ENCODE peak calls at places on chromosomes 1 and 21, in five cellular contexts. G is EL, J is AG08396, L is frontal cortex, A is LoVo. V is an unnamed sample.
A peak's percentile ranks its signal among the peaks of the same experiment; 100 is the strongest.

GRCh38 chr1:20466231-20466630 is 19.8 kb downstream of the CAMK2N1 start:
- DNase-seq in G (no peak), J (no peak), L (no peak), A (no peak), V (no peak)

GRCh38 chr1:217048104-217048707 is 325.0 kb upstream of the ESRRG start:
- DNase-seq in G (peak; percentile 6), J (no peak), L (no peak), A (no peak), V (peak; percentile 17)

GRCh38 chr1:90725961-90726715 is 9.0 kb upstream of the BARHL2 start:
- DNase-seq in G (no peak), J (peak; percentile 27), L (no peak), A (no peak), V (peak; percentile 7)

GRCh38 chr1:9922342-9922741 is 12.3 kb upstream of the CTNNBIP1 start:
- DNase-seq in G (no peak), J (no peak), L (no peak), A (no peak), V (no peak)

GRCh38 chr1:15332525-15332924 is 77.2 kb upstream of the EFHD2 start:
- DNase-seq in G (no peak), J (no peak), L (no peak), A (no peak), V (peak; percentile 24)

GRCh38 chr1:229631966-229632365 is 5.9 kb downstream of the URB2 start:
- DNase-seq in G (no peak), J (no peak), L (no peak), A (no peak), V (no peak)

GRCh38 chr1:44433209-44433608 is 28.2 kb downstream of the RNF220 start:
- DNase-seq in G (no peak), J (no peak), L (no peak), A (no peak), V (peak; percentile 50)

GRCh38 chr1:172811698-172812097 is 152.8 kb downstream of the FASLG start:
- DNase-seq in G (no peak), J (no peak), L (no peak), A (no peak), V (no peak)

GRCh38 chr1:50348449-50349241 is 74.6 kb downstream of the DMRTA2 start:
- DNase-seq in G (peak; percentile 70), J (peak; percentile 82), L (peak; percentile 68), A (peak; percentile 73), V (peak; percentile 79)

GRCh38 chr1:227356582-227357228 is 38.4 kb upstream of the CDC42BPA start:
- DNase-seq in G (peak; percentile 34), J (no peak), L (no peak), A (peak; percentile 81), V (no peak)

GRCh38 chr1:44698138-44698537 is 23.6 kb downstream of the ARMH1 start:
- DNase-seq in G (no peak), J (no peak), L (no peak), A (no peak), V (no peak)

GRCh38 chr21:38042246-38042645 is 126.0 kb upstream of the KCNJ6 start:
- DNase-seq in G (no peak), J (no peak), L (no peak), A (no peak), V (no peak)

GRCh38 chr1:206867261-206867660 is 1.8 kb downstream of the IL20 start:
- DNase-seq in G (no peak), J (no peak), L (no peak), A (no peak), V (no peak)

GRCh38 chr21:38937286-38937790 is 131.6 kb downstream of the ETS2 start:
- DNase-seq in G (no peak), J (no peak), L (no peak), A (no peak), V (peak; percentile 36)

GRCh38 chr1:77742011-77742555 is 17.6 kb downstream of the USP33 start:
- DNase-seq in G (no peak), J (no peak), L (no peak), A (no peak), V (no peak)

GRCh38 chr1:150259758-150260669 is 2.4 kb downstream of the CA14 start:
- DNase-seq in G (peak; percentile 45), J (no peak), L (no peak), A (no peak), V (no peak)

GRCh38 chr1:203794764-203795381 is 550 bp upstream of the ZBED6 start:
- DNase-seq in G (no peak), J (no peak), L (no peak), A (no peak), V (no peak)

GRCh38 chr1:32249831-32250525 is 1.1 kb upstream of the LCK start:
- DNase-seq in G (no peak), J (no peak), L (no peak), A (no peak), V (peak; percentile 34)

GRCh38 chr1:220970311-220970710 is 91.1 kb downstream of the HLX start:
- DNase-seq in G (peak; percentile 31), J (no peak), L (no peak), A (no peak), V (no peak)

GRCh38 chr1:91600431-91601330 is 100.0 kb downstream of the CDC7 start:
- DNase-seq in G (no peak), J (no peak), L (no peak), A (no peak), V (no peak)

GRCh38 chr21:38343691-38344090 is 86.9 kb downstream of the KCNJ15 start:
- DNase-seq in G (peak; percentile 21), J (peak; percentile 50), L (no peak), A (peak; percentile 32), V (peak; percentile 26)

GRCh38 chr21:26637346-26637745 is 64.3 kb upstream of the CYYR1 start:
- DNase-seq in G (no peak), J (no peak), L (no peak), A (no peak), V (peak; percentile 51)

GRCh38 chr1:21966247-21967000 is 10.4 kb upstream of the CELA3B start:
- DNase-seq in G (peak; percentile 83), J (peak; percentile 54), L (no peak), A (no peak), V (peak; percentile 65)

GRCh38 chr21:31108969-31109368 is 70.7 kb upstream of the KRTAP19-8 start:
- DNase-seq in G (peak; percentile 6), J (no peak), L (no peak), A (no peak), V (peak; percentile 15)

GRCh38 chr1:225767591-225768540 is 9.8 kb upstream of the SRP9 start:
- DNase-seq in G (peak; percentile 70), J (peak; percentile 75), L (peak; percentile 27), A (no peak), V (peak; percentile 63)

GRCh38 chr21:15617968-15618367 is 111.8 kb upstream of the USP25 start:
- DNase-seq in G (peak; percentile 86), J (no peak), L (no peak), A (peak; percentile 54), V (peak; percentile 83)

GRCh38 chr1:76079475-76080227 is 5.1 kb downstream of the ST6GALNAC3 start:
- DNase-seq in G (no peak), J (no peak), L (no peak), A (no peak), V (no peak)

GRCh38 chr1:202131956-202132821 is 9.5 kb downstream of the GPR37L1 start:
- DNase-seq in G (no peak), J (peak; percentile 47), L (peak; percentile 62), A (no peak), V (peak; percentile 34)

GRCh38 chr1:10696977-10697376 is 99.5 kb downstream of the CASZ1 start:
- DNase-seq in G (peak; percentile 59), J (no peak), L (no peak), A (no peak), V (peak; percentile 58)

GRCh38 chr1:62841587-62842169 is 57.7 kb downstream of the ATG4C start:
- DNase-seq in G (peak; percentile 59), J (peak; percentile 47), L (peak; percentile 34), A (peak; percentile 65), V (peak; percentile 65)

GRCh38 chr1:183163311-183163710 is 22.8 kb upstream of the LAMC2 start:
- DNase-seq in G (peak; percentile 94), J (peak; percentile 63), L (no peak), A (peak; percentile 65), V (peak; percentile 88)

GRCh38 chr1:36910281-36910725 is 124.0 kb downstream of the GRIK3 start:
- DNase-seq in G (no peak), J (no peak), L (no peak), A (no peak), V (no peak)

GRCh38 chr1:224106568-224107281 is 7.2 kb upstream of the FBXO28 start:
- DNase-seq in G (peak; percentile 55), J (peak; percentile 71), L (no peak), A (peak; percentile 72), V (peak; percentile 68)

GRCh38 chr1:14183312-14183711 is 415.2 kb upstream of the KAZN start:
- DNase-seq in G (no peak), J (no peak), L (no peak), A (no peak), V (no peak)

GRCh38 chr1:53262000-53262399 is 23.7 kb upstream of the MAGOH start:
- DNase-seq in G (no peak), J (no peak), L (no peak), A (no peak), V (no peak)

GRCh38 chr1:181135462-181135781 is 46.9 kb downstream of the IER5 start:
- DNase-seq in G (peak; percentile 62), J (no peak), L (no peak), A (peak; percentile 75), V (peak; percentile 48)

GRCh38 chr1:41387667-41388091 is 26.4 kb downstream of the FOXO6 start:
- DNase-seq in G (peak; percentile 38), J (peak; percentile 53), L (peak; percentile 50), A (no peak), V (peak; percentile 26)

V was measured in iris pigment epithelial cell.